ENCODE peak calls at places on chromosomes 16 and 17, in seven cellular contexts. I is CD8-positive, alpha-beta memory T cell; A is stimulated activated CD8-positive, alpha-beta memory T cell treated with anti-CD3 and anti-CD28 coated beads, Interleukin-7, amount 100 ng/mL, for 1 hour; H is epithelial cell of proximal tubule; M is activated CD4-positive, alpha-beta T cell treated with anti-CD3 and anti-CD28 coated beads, Interleukin-2, amount 10 ng/mL, durations not matched to agents 24 days and 14 days; E is anterior cingulate cortex; Z is DMS79. D is an unnamed sample.

GRCh38 chr17:16989953-16990860 is 18.3 kb upstream of the TNFRSF13B start:
- DNase-seq in I (no peak), A (no peak), H (no peak), M (no peak), E (no peak), Z (no peak), D (peak)

GRCh38 chr17:63232565-63233310 is 213.4 kb downstream of the CYB561 start:
- DNase-seq in I (no peak), A (no peak), H (no peak), M (no peak), E (no peak), Z (no peak), D (no peak)

GRCh38 chr17:60110586-60110985 is 31.9 kb upstream of the HEATR6 start:
- DNase-seq in I (no peak), A (no peak), H (no peak), M (peak), E (no peak), Z (no peak), D (no peak)

GRCh38 chr17:59506907-59507726 is 58.3 kb upstream of the DHX40 start:
- DNase-seq in I (no peak), A (no peak), H (no peak), M (no peak), E (no peak), Z (no peak), D (peak)

GRCh38 chr16:4323845-4324478 is 8.1 kb downstream of the GLIS2 start:
- DNase-seq in I (no peak), A (no peak), H (no peak), M (no peak), E (no peak), Z (no peak), D (peak)

GRCh38 chr17:17146791-17147406 is 59.2 kb downstream of the PLD6 start:
- DNase-seq in I (no peak), A (no peak), H (no peak), M (peak), E (no peak), Z (no peak), D (no peak)

GRCh38 chr16:3611145-3611977 is at the start of gene SLX4:
- DNase-seq in I (peak), A (peak), H (no peak), M (peak), E (peak), Z (peak), D (peak)

GRCh38 chr16:53566568-53566967 is 63.6 kb upstream of the AKTIP start:
- DNase-seq in I (no peak), A (no peak), H (no peak), M (no peak), E (no peak), Z (peak), D (no peak)

GRCh38 chr16:22322741-22323140 is 25.5 kb downstream of the POLR3E start:
- DNase-seq in I (no peak), A (no peak), H (no peak), M (no peak), E (no peak), Z (no peak), D (no peak)

GRCh38 chr17:67629963-67630320 is 87.8 kb upstream of the NOL11 start:
- DNase-seq in I (no peak), A (no peak), H (no peak), M (peak), E (no peak), Z (peak), D (peak)

GRCh38 chr16:89507219-89507833 is 877 bp upstream of the SPG7 start:
- DNase-seq in I (peak), A (no peak), H (no peak), M (no peak), E (no peak), Z (no peak), D (no peak)

GRCh38 chr16:87636741-87637140 is 34.4 kb downstream of the JPH3 start:
- DNase-seq in I (no peak), A (no peak), H (no peak), M (no peak), E (no peak), Z (no peak), D (no peak)

GRCh38 chr16:88760424-88761142 is 24.4 kb downstream of the PIEZO1 start:
- DNase-seq in I (no peak), A (no peak), H (no peak), M (no peak), E (no peak), Z (no peak), D (no peak)

GRCh38 chr17:48504953-48505352 is 25.9 kb downstream of the HOXB1 start:
- DNase-seq in I (no peak), A (no peak), H (no peak), M (no peak), E (no peak), Z (no peak), D (no peak)

D was measured in EH.